ENCODE peak calls at places on chromosomes 12 and 14, in seven cellular contexts. One of them, this sample, is unnamed.

GRCh38 chr14:21852061-21852664 is 178.5 kb upstream of the OR4E1 start:
- DNase-seq in NCI-H2081: no peak
- DNase-seq in germinal center: peak
- DNase-seq in NCI-H1105 treated with DMSO at 0.1 percent for 48 hours: peak
- DNase-seq in NCI-H2107: no peak
- DNase-seq in GM13976: peak
- DNase-seq in A549: peak
- DNase-seq in this sample: peak

GRCh38 chr14:77219591-77219990 is 38.0 kb downstream of the TMEM63C start:
- DNase-seq in NCI-H2081: no peak
- DNase-seq in germinal center: no peak
- DNase-seq in NCI-H1105 treated with DMSO at 0.1 percent for 48 hours: peak
- DNase-seq in NCI-H2107: no peak
- DNase-seq in GM13976: no peak
- DNase-seq in A549: no peak
- DNase-seq in this sample: peak

GRCh38 chr14:54570651-54571415 is 3.9 kb downstream of the SAMD4A start:
- DNase-seq in NCI-H2081: no peak
- DNase-seq in germinal center: no peak
- DNase-seq in NCI-H1105 treated with DMSO at 0.1 percent for 48 hours: no peak
- DNase-seq in NCI-H2107: no peak
- DNase-seq in GM13976: no peak
- DNase-seq in A549: peak
- DNase-seq in this sample: no peak

GRCh38 chr14:103549361-103550311 is 12.8 kb downstream of the BAG5 start:
- DNase-seq in NCI-H2081: no peak
- DNase-seq in germinal center: no peak
- DNase-seq in NCI-H1105 treated with DMSO at 0.1 percent for 48 hours: no peak
- DNase-seq in NCI-H2107: no peak
- DNase-seq in GM13976: no peak
- DNase-seq in A549: no peak
- DNase-seq in this sample: no peak

GRCh38 chr12:32003654-32004053 is 44.4 kb downstream of the RESF1 start:
- DNase-seq in NCI-H2081: no peak
- DNase-seq in germinal center: no peak
- DNase-seq in NCI-H1105 treated with DMSO at 0.1 percent for 48 hours: no peak
- DNase-seq in NCI-H2107: no peak
- DNase-seq in GM13976: no peak
- DNase-seq in A549: no peak
- DNase-seq in this sample: no peak

GRCh38 chr12:66036317-66036716 is 94.2 kb downstream of the LLPH start:
- DNase-seq in NCI-H2081: no peak
- DNase-seq in germinal center: no peak
- DNase-seq in NCI-H1105 treated with DMSO at 0.1 percent for 48 hours: no peak
- DNase-seq in NCI-H2107: no peak
- DNase-seq in GM13976: no peak
- DNase-seq in A549: peak
- DNase-seq in this sample: no peak

GRCh38 chr12:85708775-85709174 is 127.4 kb downstream of the RASSF9 start:
- DNase-seq in NCI-H2081: no peak
- DNase-seq in germinal center: no peak
- DNase-seq in NCI-H1105 treated with DMSO at 0.1 percent for 48 hours: no peak
- DNase-seq in NCI-H2107: no peak
- DNase-seq in GM13976: no peak
- DNase-seq in A549: no peak
- DNase-seq in this sample: no peak

GRCh38 chr12:9626821-9627220 is 19.1 kb upstream of the KLRB1 start:
- DNase-seq in NCI-H2081: no peak
- DNase-seq in germinal center: no peak
- DNase-seq in NCI-H1105 treated with DMSO at 0.1 percent for 48 hours: no peak
- DNase-seq in NCI-H2107: no peak
- DNase-seq in GM13976: no peak
- DNase-seq in A549: no peak
- DNase-seq in this sample: no peak

GRCh38 chr12:63915105-63915830 is 70.8 kb downstream of the SRGAP1 start:
- DNase-seq in NCI-H2081: peak
- DNase-seq in germinal center: no peak
- DNase-seq in NCI-H1105 treated with DMSO at 0.1 percent for 48 hours: no peak
- DNase-seq in NCI-H2107: no peak
- DNase-seq in GM13976: no peak
- DNase-seq in A549: peak
- DNase-seq in this sample: no peak

GRCh38 chr14:33165144-33165925 is 226.7 kb downstream of the NPAS3 start:
- DNase-seq in NCI-H2081: peak
- DNase-seq in germinal center: no peak
- DNase-seq in NCI-H1105 treated with DMSO at 0.1 percent for 48 hours: no peak
- DNase-seq in NCI-H2107: no peak
- DNase-seq in GM13976: no peak
- DNase-seq in A549: no peak
- DNase-seq in this sample: no peak

GRCh38 chr12:117875652-117876491 is 92.9 kb downstream of the KSR2 start:
- DNase-seq in NCI-H2081: no peak
- DNase-seq in germinal center: no peak
- DNase-seq in NCI-H1105 treated with DMSO at 0.1 percent for 48 hours: peak
- DNase-seq in NCI-H2107: peak
- DNase-seq in GM13976: peak
- DNase-seq in A549: no peak
- DNase-seq in this sample: peak

GRCh38 chr14:105878554-105878953 is 352.2 kb downstream of the TMEM121 start:
- DNase-seq in NCI-H2081: no peak
- DNase-seq in germinal center: no peak
- DNase-seq in NCI-H1105 treated with DMSO at 0.1 percent for 48 hours: no peak
- DNase-seq in NCI-H2107: no peak
- DNase-seq in GM13976: no peak
- DNase-seq in A549: no peak
- DNase-seq in this sample: no peak

GRCh38 chr12:67085699-67086098 is 183.5 kb upstream of the CAND1 start:
- DNase-seq in NCI-H2081: no peak
- DNase-seq in germinal center: no peak
- DNase-seq in NCI-H1105 treated with DMSO at 0.1 percent for 48 hours: peak
- DNase-seq in NCI-H2107: no peak
- DNase-seq in GM13976: no peak
- DNase-seq in A549: no peak
- DNase-seq in this sample: no peak

GRCh38 chr12:69007166-69007857 is 74.3 kb upstream of the CPM start:
- DNase-seq in NCI-H2081: peak
- DNase-seq in germinal center: no peak
- DNase-seq in NCI-H1105 treated with DMSO at 0.1 percent for 48 hours: peak
- DNase-seq in NCI-H2107: peak
- DNase-seq in GM13976: no peak
- DNase-seq in A549: peak
- DNase-seq in this sample: no peak

GRCh38 chr14:100733152-100733850 is 6.6 kb downstream of the DLK1 start:
- DNase-seq in NCI-H2081: peak
- DNase-seq in germinal center: no peak
- DNase-seq in NCI-H1105 treated with DMSO at 0.1 percent for 48 hours: no peak
- DNase-seq in NCI-H2107: no peak
- DNase-seq in GM13976: no peak
- DNase-seq in A549: no peak
- DNase-seq in this sample: no peak

GRCh38 chr12:108043750-108044149 is 85.3 kb upstream of the WSCD2 start:
- DNase-seq in NCI-H2081: no peak
- DNase-seq in germinal center: no peak
- DNase-seq in NCI-H1105 treated with DMSO at 0.1 percent for 48 hours: no peak
- DNase-seq in NCI-H2107: no peak
- DNase-seq in GM13976: no peak
- DNase-seq in A549: no peak
- DNase-seq in this sample: no peak

GRCh38 chr14:22084393-22085281 is 411.0 kb upstream of the OR4E1 start:
- DNase-seq in NCI-H2081: peak
- DNase-seq in germinal center: peak
- DNase-seq in NCI-H1105 treated with DMSO at 0.1 percent for 48 hours: peak
- DNase-seq in NCI-H2107: peak
- DNase-seq in GM13976: peak
- DNase-seq in A549: peak
- DNase-seq in this sample: peak

GRCh38 chr12:52742196-52742580 is 35.0 kb downstream of the KRT76 start:
- DNase-seq in NCI-H2081: no peak
- DNase-seq in germinal center: no peak
- DNase-seq in NCI-H1105 treated with DMSO at 0.1 percent for 48 hours: no peak
- DNase-seq in NCI-H2107: no peak
- DNase-seq in GM13976: no peak
- DNase-seq in A549: no peak
- DNase-seq in this sample: no peak

GRCh38 chr12:112858776-112859175 is 48.0 kb upstream of the OAS1 start:
- DNase-seq in NCI-H2081: no peak
- DNase-seq in germinal center: no peak
- DNase-seq in NCI-H1105 treated with DMSO at 0.1 percent for 48 hours: peak
- DNase-seq in NCI-H2107: no peak
- DNase-seq in GM13976: no peak
- DNase-seq in A549: no peak
- DNase-seq in this sample: no peak

GRCh38 chr12:4538207-4539160 is at the start of gene RAD51AP1:
- DNase-seq in NCI-H2081: peak
- DNase-seq in germinal center: peak
- DNase-seq in NCI-H1105 treated with DMSO at 0.1 percent for 48 hours: peak
- DNase-seq in NCI-H2107: peak
- DNase-seq in GM13976: peak
- DNase-seq in A549: peak
- DNase-seq in this sample: peak

GRCh38 chr14:92660571-92660970 is 87.9 kb downstream of the LGMN start:
- DNase-seq in NCI-H2081: no peak
- DNase-seq in germinal center: no peak
- DNase-seq in NCI-H1105 treated with DMSO at 0.1 percent for 48 hours: no peak
- DNase-seq in NCI-H2107: no peak
- DNase-seq in GM13976: no peak
- DNase-seq in A549: no peak
- DNase-seq in this sample: no peak

GRCh38 chr12:50764861-50765324 is 992 bp downstream of the ATF1 start:
- DNase-seq in NCI-H2081: no peak
- DNase-seq in germinal center: peak
- DNase-seq in NCI-H1105 treated with DMSO at 0.1 percent for 48 hours: peak
- DNase-seq in NCI-H2107: peak
- DNase-seq in GM13976: no peak
- DNase-seq in A549: peak
- DNase-seq in this sample: peak

GRCh38 chr14:39431416-39432178 is 636 bp downstream of the FBXO33 start:
- DNase-seq in NCI-H2081: peak
- DNase-seq in germinal center: peak
- DNase-seq in NCI-H1105 treated with DMSO at 0.1 percent for 48 hours: peak
- DNase-seq in NCI-H2107: no peak
- DNase-seq in GM13976: peak
- DNase-seq in A549: peak
- DNase-seq in this sample: peak

GRCh38 chr12:109214131-109214530 is 95.0 kb downstream of the FOXN4 start:
- DNase-seq in NCI-H2081: no peak
- DNase-seq in germinal center: no peak
- DNase-seq in NCI-H1105 treated with DMSO at 0.1 percent for 48 hours: no peak
- DNase-seq in NCI-H2107: no peak
- DNase-seq in GM13976: no peak
- DNase-seq in A549: no peak
- DNase-seq in this sample: no peak

GRCh38 chr14:23358042-23358441 is 5.4 kb upstream of the SLC22A17 start:
- DNase-seq in NCI-H2081: no peak
- DNase-seq in germinal center: no peak
- DNase-seq in NCI-H1105 treated with DMSO at 0.1 percent for 48 hours: no peak
- DNase-seq in NCI-H2107: no peak
- DNase-seq in GM13976: peak
- DNase-seq in A549: no peak
- DNase-seq in this sample: peak

GRCh38 chr12:120283318-120283717 is 8.4 kb downstream of the RNU4-2 start:
- DNase-seq in NCI-H2081: no peak
- DNase-seq in germinal center: no peak
- DNase-seq in NCI-H1105 treated with DMSO at 0.1 percent for 48 hours: no peak
- DNase-seq in NCI-H2107: no peak
- DNase-seq in GM13976: peak
- DNase-seq in A549: no peak
- DNase-seq in this sample: no peak

GRCh38 chr14:84465890-84466289 is 1064.1 kb upstream of the FLRT2 start:
- DNase-seq in NCI-H2081: no peak
- DNase-seq in germinal center: no peak
- DNase-seq in NCI-H1105 treated with DMSO at 0.1 percent for 48 hours: no peak
- DNase-seq in NCI-H2107: no peak
- DNase-seq in GM13976: no peak
- DNase-seq in A549: no peak
- DNase-seq in this sample: no peak